ENCODE peak calls at places on chromosomes 6 and 20, in six cellular contexts. W, O, Q, K, U and V are unnamed samples.

GRCh38 chr6:5044866-5045265 is 40.3 kb upstream of the PPP1R3G start:
- DNase-seq in O (no peak), W (no peak), U (no peak), Q (no peak), K (no peak), V (no peak)

GRCh38 chr6:157170535-157170934 is 152.8 kb downstream of the TMEM242 start:
- DNase-seq in K (no peak), W (no peak), O (no peak), U (no peak), Q (no peak), V (no peak)

GRCh38 chr6:34514593-34515472 is 41.3 kb downstream of the SPDEF start:
- DNase-seq in Q (no peak), W (peak), O (no peak), U (no peak), K (no peak), V (peak)

GRCh38 chr6:152794696-152795095 is 44.1 kb downstream of the VIP start:
- DNase-seq in O (no peak), K (no peak), Q (no peak), U (no peak), W (no peak), V (no peak)

GRCh38 chr20:62921119-62921687 is 5.1 kb downstream of the DIDO1 start:
- DNase-seq in K (no peak), O (peak), Q (peak), U (no peak), W (no peak), V (no peak)

GRCh38 chr6:10154251-10154650 is 260.6 kb downstream of the TFAP2A start:
- DNase-seq in U (no peak), Q (no peak), W (no peak), O (no peak), K (no peak), V (no peak)

GRCh38 chr6:26743941-26744699 is 84.6 kb upstream of the ZNF322 start:
- DNase-seq in Q (no peak), W (no peak), K (no peak), U (no peak), O (no peak), V (no peak)

GRCh38 chr6:134029495-134030455 is 22.6 kb downstream of the SLC2A12 start:
- DNase-seq in W (no peak), O (no peak), Q (no peak), U (no peak), K (no peak), V (no peak)

GRCh38 chr6:89385156-89385667 is 26.9 kb downstream of the RRAGD start:
- DNase-seq in Q (no peak), K (no peak), W (no peak), U (no peak), O (no peak), V (no peak)

GRCh38 chr6:91812596-91813274 is 1225.9 kb upstream of the MAP3K7 start:
- DNase-seq in K (no peak), W (peak), Q (no peak), U (no peak), O (no peak), V (no peak)

GRCh38 chr6:1872649-1873131 is 263.0 kb downstream of the FOXC1 start:
- DNase-seq in U (no peak), W (peak), O (no peak), K (no peak), Q (no peak), V (no peak)